ENCODE peak calls at places on chromosomes 11 and 22, in eight cellular contexts. Z is GM23338, S is GM06990, O is pancreas, C is ovary, G is IMR-90, A is fibroblast of pulmonary artery, P is left ventricle myocardium inferior. V is an unnamed sample.

GRCh38 chr22:25623310-25623734 is 58.8 kb downstream of the GRK3 start:
- DNase-seq in A (no peak), O (no peak), Z (no peak), C (no peak), G (no peak), S (peak; percentile 68), P (no peak), V (no peak)

GRCh38 chr11:1564535-1565172 is 7.4 kb downstream of the DUSP8 start:
- DNase-seq in O (peak; percentile 85), S (no peak), A (peak; percentile 72), G (peak; percentile 94), C (no peak), P (peak; percentile 75), Z (peak; percentile 84), V (peak; percentile 68)

GRCh38 chr22:23133922-23134321 is 7.9 kb downstream of the RSPH14 start:
- DNase-seq in G (no peak), C (no peak), A (no peak), O (no peak), S (no peak), P (no peak), Z (no peak), V (no peak)

GRCh38 chr22:33844273-33844672 is 76.0 kb downstream of the LARGE1 start:
- DNase-seq in C (no peak), Z (peak; percentile 66), P (no peak), G (no peak), S (no peak), O (no peak), A (no peak), V (no peak)

GRCh38 chr22:28112130-28112529 is 193.1 kb upstream of the PITPNB start:
- DNase-seq in Z (no peak), C (no peak), G (no peak), S (no peak), A (no peak), P (no peak), O (no peak), V (no peak)

GRCh38 chr11:74311352-74311926 is at the start of gene P4HA3:
- DNase-seq in C (peak; percentile 17), Z (peak; percentile 87), O (peak; percentile 64), A (peak; percentile 63), G (peak; percentile 28), P (peak; percentile 69), S (peak; percentile 37), V (no peak)

GRCh38 chr22:50101870-50102565 is 12.2 kb downstream of the MOV10L1 start:
- DNase-seq in P (no peak), A (no peak), O (no peak), S (no peak), G (no peak), C (no peak), Z (no peak), V (no peak)

GRCh38 chr22:39021552-39022250 is 774 bp downstream of the APOBEC3D start:
- DNase-seq in S (no peak), A (no peak), Z (no peak), O (no peak), C (no peak), G (no peak), P (no peak), V (no peak)

GRCh38 chr11:35317253-35317652 is 102.1 kb downstream of the SLC1A2 start:
- DNase-seq in G (no peak), A (no peak), Z (no peak), C (no peak), S (no peak), O (peak; percentile 41), P (no peak), V (no peak)

DNA sequence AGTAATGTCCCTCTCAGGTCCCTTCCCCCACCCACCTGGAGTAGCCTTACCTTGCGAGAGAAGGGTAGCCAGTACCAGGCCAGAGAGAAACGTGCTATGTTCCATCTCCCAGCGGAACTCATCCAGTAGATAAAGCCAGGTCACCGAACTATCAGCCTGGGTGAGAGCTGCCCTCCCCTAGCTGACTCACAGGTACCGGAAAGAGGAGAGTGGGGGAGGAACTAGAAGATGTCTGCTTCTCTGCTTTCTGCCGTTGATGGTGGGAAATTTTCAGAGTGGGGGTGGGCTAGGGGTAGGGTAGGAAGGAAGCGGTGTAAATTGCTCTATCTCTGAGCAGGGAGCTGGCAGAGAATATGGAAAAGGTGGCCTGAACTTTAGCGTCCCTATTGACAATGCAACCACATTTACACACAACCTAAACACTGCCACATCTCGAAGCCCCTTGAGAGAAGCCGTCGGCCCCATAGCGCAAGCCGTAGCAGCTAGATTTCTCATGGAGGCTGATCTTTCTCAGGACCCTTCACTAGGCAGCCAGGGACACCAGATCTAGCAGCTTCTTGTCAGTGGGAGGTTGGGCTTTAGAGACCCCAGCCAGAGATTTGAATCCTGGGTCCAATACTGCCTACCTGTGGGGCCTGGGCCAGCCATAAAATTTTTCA is at the start of gene CD3D:
- DNase-seq in Z (peak; percentile 6), G (no peak), A (no peak), S (no peak), C (no peak), P (no peak), O (no peak), V (no peak)
- H3K4me3 ChIP-seq in Z (no peak within 1 kb of the TSS), G (no peak within 1 kb of the TSS), A (no peak within 1 kb of the TSS), S (no peak within 1 kb of the TSS), C (no peak within 1 kb of the TSS), P (no peak within 1 kb of the TSS), O (no peak within 1 kb of the TSS), V (no peak within 1 kb of the TSS)

DNA sequence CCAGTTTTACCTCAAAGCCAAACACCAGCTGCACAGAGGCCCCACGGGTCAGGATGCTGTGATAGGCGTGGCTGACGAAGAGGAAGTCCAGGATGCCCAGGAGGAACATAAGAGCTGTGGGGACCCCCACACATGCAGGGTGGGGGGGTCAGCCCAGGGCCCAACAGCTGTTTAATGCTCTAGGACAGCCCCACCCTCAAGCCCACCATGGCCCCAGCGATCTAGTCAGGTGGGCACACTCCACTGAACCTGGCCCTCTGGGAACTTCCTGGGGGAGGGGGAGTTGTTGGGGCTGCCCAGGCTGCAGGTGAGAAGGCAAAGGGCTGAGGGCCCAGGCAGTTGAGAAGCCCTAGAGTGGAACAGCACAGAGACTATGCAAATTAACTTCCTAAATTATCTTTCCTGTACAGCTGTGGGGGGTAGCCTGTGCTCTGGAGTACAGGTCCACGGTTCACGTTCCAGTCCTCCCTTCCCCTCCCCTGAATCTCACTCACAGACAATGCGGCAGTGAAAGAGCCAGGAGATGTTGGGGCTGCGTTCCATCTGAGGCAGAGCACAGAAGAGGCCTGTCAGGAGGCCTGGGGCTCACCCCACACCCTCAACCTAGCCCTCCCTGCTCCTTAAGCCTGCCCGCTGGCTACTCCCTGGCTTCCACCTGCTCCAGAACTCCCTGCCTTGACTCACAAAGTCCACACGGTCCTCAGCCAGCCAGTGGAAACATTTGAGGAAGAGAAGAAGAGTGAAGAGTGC is 1.9 kb downstream of the SYVN1 start:
- DNase-seq in C (no peak), A (no peak), G (no peak), S (peak; percentile 70), P (no peak), O (peak; percentile 9), Z (no peak), V (no peak)
- H3K4me3 ChIP-seq in C (no peak overlapping the region), A (peak overlapping the region; percentile 94), G (no peak overlapping the region), S (peak overlapping the region; percentile 97), P (peak overlapping the region; percentile 99), O (peak overlapping the region; percentile 70), Z (no peak overlapping the region), V (peak overlapping the region; percentile 95)

GRCh38 chr11:65213322-65214211 is 31.8 kb downstream of the CAPN1 start:
- DNase-seq in G (peak; percentile 6), P (no peak), S (no peak), A (no peak), Z (peak; percentile 95), O (no peak), C (no peak), V (no peak)
- H3K4me3 ChIP-seq in G (no peak overlapping the region), P (no peak overlapping the region), S (no peak overlapping the region), A (no peak overlapping the region), Z (peak overlapping the region; percentile 41), O (no peak overlapping the region), C (no peak overlapping the region), V (no peak overlapping the region)

GRCh38 chr11:75428989-75429640 is 3.9 kb downstream of the KLHL35 start:
- DNase-seq in Z (no peak), S (no peak), C (no peak), P (no peak), O (no peak), A (no peak), G (no peak), V (no peak)
- H3K4me3 ChIP-seq in Z (peak overlapping the region; percentile 23), S (no peak overlapping the region), C (no peak overlapping the region), P (peak overlapping the region; percentile 71), O (no peak overlapping the region), A (no peak overlapping the region), G (no peak overlapping the region), V (no peak overlapping the region)

GRCh38 chr11:61475433-61475832 is 33.1 kb upstream of the LRRC10B start:
- DNase-seq in A (no peak), G (no peak), P (no peak), S (no peak), Z (no peak), C (no peak), O (no peak), V (no peak)

GRCh38 chr11:61473370-61474025 is 35.1 kb upstream of the LRRC10B start:
- DNase-seq in Z (no peak), G (peak; percentile 28), A (peak; percentile 18), S (no peak), O (no peak), C (no peak), P (no peak), V (no peak)

GRCh38 chr11:61472868-61473267 is 35.7 kb upstream of the LRRC10B start:
- DNase-seq in S (no peak), Z (no peak), C (no peak), O (no peak), A (peak; percentile 73), P (peak; percentile 39), G (peak; percentile 26), V (peak; percentile 52)

GRCh38 chr11:61472282-61472681 is 36.3 kb upstream of the LRRC10B start:
- DNase-seq in O (no peak), S (no peak), C (no peak), P (peak; percentile 77), A (peak; percentile 24), G (peak; percentile 10), Z (no peak), V (peak; percentile 26)

DNA sequence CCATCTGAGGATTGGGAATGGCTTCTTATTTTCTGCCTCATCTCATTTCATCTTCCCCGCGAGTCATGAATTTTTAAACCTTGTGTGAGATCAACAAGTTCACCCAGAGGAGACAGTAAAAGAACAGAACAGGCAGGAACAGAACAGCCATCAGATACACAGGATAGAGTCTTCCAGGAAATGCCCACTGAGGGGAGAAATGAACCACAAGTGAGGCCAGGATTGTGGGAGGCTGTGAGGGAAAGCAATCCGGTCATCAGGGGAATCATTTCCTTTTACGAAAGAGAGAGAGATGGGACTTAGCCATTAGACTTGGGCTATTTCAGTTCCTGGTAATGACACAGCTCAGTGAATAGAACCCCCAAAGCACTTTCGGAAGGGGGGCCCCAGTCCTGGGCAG is 34.3 kb upstream of the LRRC10B start:
- DNase-seq in S (no peak), A (no peak), C (no peak), P (no peak), O (no peak), Z (no peak), G (no peak), V (no peak)
- H3K4me3 ChIP-seq in S (no peak overlapping the region), A (no peak overlapping the region), C (no peak overlapping the region), P (no peak overlapping the region), O (no peak overlapping the region), Z (no peak overlapping the region), G (no peak overlapping the region), V (no peak overlapping the region)

V was measured in skeletal muscle cell.